ENCODE peak calls at places on chromosomes 4 and X, in ten cellular contexts. Z is activated CD4-positive, alpha-beta T cell treated with anti-CD3 and anti-CD28 coated beads, Interleukin-2, amount 50 U/mL, for 24 hours; A is tibial artery; F is HuH-7.5; H is T-helper 1 cell; T is cardiac muscle cell; W is hypothalamus; L is amygdala; I is BE2C; D is IMR-90. J is an unnamed sample.

GRCh38 chr4:84493092-84493850 is 5.8 kb downstream of the NKX6-1 start:
- DNase-seq in Z (no peak), A (no peak), F (no peak), H (no peak), T (peak; percentile 64), W (no peak), L (no peak), I (peak; percentile 56), D (peak; percentile 10), J (no peak)

GRCh38 chr4:8469550-8469949 is 29.0 kb downstream of the TRMT44 start:
- DNase-seq in Z (no peak), A (no peak), F (no peak), H (no peak), T (no peak), W (no peak), L (no peak), I (no peak), D (no peak), J (no peak)

GRCh38 chr4:142378179-142378578 is 467.9 kb downstream of the INPP4B start:
- DNase-seq in Z (no peak), A (no peak), F (no peak), H (no peak), T (no peak), W (no peak), L (no peak), I (no peak), D (no peak), J (no peak)

GRCh38 chr4:145230726-145231125 is 50.3 kb upstream of the OTUD4 start:
- DNase-seq in Z (no peak), A (no peak), F (no peak), H (no peak), T (no peak), W (no peak), L (no peak), I (no peak), D (peak; percentile 33), J (no peak)

GRCh38 chr4:77564231-77564630 is 41.4 kb upstream of the CXCL13 start:
- DNase-seq in Z (no peak), A (no peak), F (no peak), H (no peak), T (no peak), W (no peak), L (no peak), I (no peak), D (no peak), J (peak; percentile 8)

GRCh38 chr4:11281720-11282119 is 147.0 kb downstream of the HS3ST1 start:
- DNase-seq in Z (no peak), A (no peak), F (no peak), H (no peak), T (no peak), W (no peak), L (no peak), I (no peak), D (no peak), J (no peak)

GRCh38 chr4:141569141-141569540 is 67.2 kb upstream of the IL15 start:
- DNase-seq in Z (no peak), A (no peak), F (no peak), H (no peak), T (no peak), W (no peak), L (no peak), I (no peak), D (peak; percentile 67), J (no peak)

GRCh38 chr4:148341980-148342800 is 100.0 kb downstream of the NR3C2 start:
- DNase-seq in Z (no peak), A (no peak), F (no peak), H (no peak), T (no peak), W (no peak), L (no peak), I (no peak), D (no peak), J (no peak)

GRCh38 chr4:130077275-130077674 is 981.3 kb downstream of the C4orf33 start:
- DNase-seq in Z (no peak), A (no peak), F (no peak), H (no peak), T (no peak), W (no peak), L (no peak), I (no peak), D (no peak), J (no peak)

GRCh38 chrX:100622989-100623388 is 13.6 kb downstream of the TSPAN6 start:
- DNase-seq in Z (no peak), A (no peak), F (no peak), H (no peak), T (no peak), W (no peak), L (no peak), I (no peak), D (no peak), J (no peak)

GRCh38 chr4:119209077-119209476 is 3.4 kb upstream of the USP53 start:
- DNase-seq in Z (no peak), A (no peak), F (no peak), H (peak; percentile 66), T (no peak), W (no peak), L (no peak), I (no peak), D (peak; percentile 96), J (no peak)

GRCh38 chr4:8820178-8821102 is 51.2 kb downstream of the HMX1 start:
- DNase-seq in Z (no peak), A (peak; percentile 42), F (no peak), H (no peak), T (no peak), W (no peak), L (no peak), I (no peak), D (no peak), J (no peak)

GRCh38 chrX:38807873-38808272 is 6.6 kb downstream of the MID1IP1 start:
- DNase-seq in Z (no peak), A (no peak), F (no peak), H (no peak), T (no peak), W (no peak), L (no peak), I (no peak), D (no peak), J (no peak)

GRCh38 chr4:109701566-109702399 is 1.5 kb downstream of the CASP6 start:
- DNase-seq in Z (no peak), A (no peak), F (peak; percentile 47), H (no peak), T (no peak), W (no peak), L (no peak), I (no peak), D (no peak), J (no peak)

GRCh38 chr4:3229328-3229727 is 19.6 kb upstream of the MSANTD1 start:
- DNase-seq in Z (no peak), A (no peak), F (no peak), H (no peak), T (no peak), W (no peak), L (no peak), I (no peak), D (no peak), J (no peak)

GRCh38 chr4:48748949-48749596 is 31.0 kb downstream of the FRYL start:
- DNase-seq in Z (no peak), A (no peak), F (no peak), H (no peak), T (peak; percentile 48), W (no peak), L (no peak), I (no peak), D (peak; percentile 23), J (no peak)

GRCh38 chr4:73646117-73646516 is 25.9 kb upstream of the RASSF6 start:
- DNase-seq in Z (no peak), A (no peak), F (no peak), H (no peak), T (no peak), W (no peak), L (no peak), I (no peak), D (no peak), J (no peak)

GRCh38 chrX:136126892-136127406 is 20.4 kb upstream of the FHL1 start:
- DNase-seq in Z (no peak), A (no peak), F (no peak), H (no peak), T (peak; percentile 9), W (no peak), L (no peak), I (no peak), D (peak; percentile 27), J (no peak)